ENCODE peak calls at places on chromosomes 11 and 22, in eight cellular contexts. T, D, A, M, N, Z, E and W are unnamed samples.

GRCh38 chr11:103648670-103649400 is 387.6 kb upstream of the DDI1 start:
- DNase-seq in D (no peak), E (no peak), T (no peak), A (no peak), Z (no peak), N (no peak), M (peak; percentile 53), W (no peak)

GRCh38 chr11:12113294-12113693 is 2.9 kb downstream of the MICAL2 start:
- DNase-seq in Z (no peak), E (no peak), T (no peak), N (no peak), M (no peak), D (peak; percentile 37), A (no peak), W (no peak)

GRCh38 chr11:122681070-122681469 is 25.5 kb downstream of the UBASH3B start:
- DNase-seq in Z (no peak), D (no peak), M (no peak), T (no peak), E (no peak), N (no peak), A (no peak), W (no peak)

GRCh38 chr22:37126882-37127281 is 17.4 kb upstream of the TMPRSS6 start:
- DNase-seq in D (peak; percentile 59), T (no peak), N (no peak), E (no peak), A (no peak), Z (no peak), M (peak; percentile 57), W (no peak)

GRCh38 chr11:14300661-14301304 is 58.2 kb downstream of the RRAS2 start:
- DNase-seq in N (peak; percentile 22), Z (peak; percentile 6), D (peak; percentile 71), A (no peak), E (no peak), T (peak; percentile 75), M (peak; percentile 68), W (no peak)

GRCh38 chr22:38831166-38831945 is 12.5 kb downstream of the NPTXR start:
- DNase-seq in Z (no peak), T (no peak), E (peak; percentile 33), A (no peak), M (no peak), D (no peak), N (no peak), W (peak; percentile 74)

GRCh38 chr11:78192223-78192719 is 3.6 kb downstream of the USP35 start:
- DNase-seq in N (no peak), T (no peak), E (no peak), A (peak; percentile 16), D (peak; percentile 20), Z (no peak), M (no peak), W (peak; percentile 50)

GRCh38 chr11:3984896-3985295 is 109.7 kb upstream of the RRM1 start:
- DNase-seq in D (peak; percentile 79), N (peak; percentile 20), Z (no peak), M (peak; percentile 66), A (no peak), E (peak; percentile 8), T (no peak), W (no peak)

GRCh38 chr22:31743871-31744270 is 6.1 kb downstream of the PRR14L start:
- DNase-seq in D (no peak), A (no peak), Z (no peak), M (no peak), T (no peak), E (no peak), N (no peak), W (no peak)

GRCh38 chr11:14288189-14288935 is 70.6 kb downstream of the RRAS2 start:
- DNase-seq in N (no peak), E (no peak), T (no peak), Z (no peak), M (no peak), A (no peak), D (no peak), W (no peak)

GRCh38 chr11:69055598-69056516 is 7.1 kb downstream of the TPCN2 start:
- DNase-seq in T (no peak), A (peak; percentile 63), M (peak; percentile 92), Z (no peak), N (no peak), E (no peak), D (peak; percentile 66), W (no peak)

GRCh38 chr22:30752771-30753170 is 58.1 kb downstream of the OSBP2 start:
- DNase-seq in M (no peak), D (no peak), Z (no peak), A (no peak), E (no peak), T (no peak), N (no peak), W (no peak)